ENCODE peak calls at places on chromosomes 6 and 20, in ten cellular contexts. One of them, this sample, is unnamed.

GRCh38 chr20:11379257-11380011 is 538.3 kb upstream of the BTBD3 start:
- DNase-seq in NCI-H460: no peak
- DNase-seq in stimulated activated CD4-positive, alpha-beta T cell treated with anti-CD3 and anti-CD28 coated beads, Interleukin-4, amount 100 ng/mL, for 24 hours: no peak
- DNase-seq in endothelial cell: no peak
- DNase-seq in fibroblast of mammary gland: no peak
- DNase-seq in T-cell: no peak
- DNase-seq in amniotic stem cell: no peak
- DNase-seq in left ventricle myocardium inferior: no peak
- DNase-seq in activated CD4-positive, alpha-beta T cell treated with anti-CD3 and anti-CD28 coated beads, Interleukin-2, amount 50 U/mL, for 1 hour: no peak
- DNase-seq in mesothelial cell of epicardium: peak
- DNase-seq in this sample: no peak

GRCh38 chr6:41374618-41375590 is 39.5 kb downstream of the NCR2 start:
- DNase-seq in stimulated activated CD4-positive, alpha-beta T cell treated with anti-CD3 and anti-CD28 coated beads, Interleukin-4, amount 100 ng/mL, for 24 hours: no peak
- DNase-seq in T-cell: no peak
- DNase-seq in endothelial cell: peak
- DNase-seq in left ventricle myocardium inferior: no peak
- DNase-seq in NCI-H460: no peak
- DNase-seq in mesothelial cell of epicardium: peak
- DNase-seq in amniotic stem cell: no peak
- DNase-seq in fibroblast of mammary gland: no peak
- DNase-seq in activated CD4-positive, alpha-beta T cell treated with anti-CD3 and anti-CD28 coated beads, Interleukin-2, amount 50 U/mL, for 1 hour: no peak
- DNase-seq in this sample: no peak

GRCh38 chr6:165059032-165059431 is 250.4 kb downstream of the C6orf118 start:
- DNase-seq in activated CD4-positive, alpha-beta T cell treated with anti-CD3 and anti-CD28 coated beads, Interleukin-2, amount 50 U/mL, for 1 hour: no peak
- DNase-seq in endothelial cell: no peak
- DNase-seq in mesothelial cell of epicardium: no peak
- DNase-seq in amniotic stem cell: no peak
- DNase-seq in left ventricle myocardium inferior: no peak
- DNase-seq in T-cell: no peak
- DNase-seq in stimulated activated CD4-positive, alpha-beta T cell treated with anti-CD3 and anti-CD28 coated beads, Interleukin-4, amount 100 ng/mL, for 24 hours: no peak
- DNase-seq in NCI-H460: no peak
- DNase-seq in fibroblast of mammary gland: no peak
- DNase-seq in this sample: no peak

GRCh38 chr6:10518461-10519216 is 2.5 kb upstream of the GCNT2 start:
- DNase-seq in stimulated activated CD4-positive, alpha-beta T cell treated with anti-CD3 and anti-CD28 coated beads, Interleukin-4, amount 100 ng/mL, for 24 hours: no peak
- DNase-seq in mesothelial cell of epicardium: no peak
- DNase-seq in left ventricle myocardium inferior: no peak
- DNase-seq in T-cell: no peak
- DNase-seq in activated CD4-positive, alpha-beta T cell treated with anti-CD3 and anti-CD28 coated beads, Interleukin-2, amount 50 U/mL, for 1 hour: no peak
- DNase-seq in amniotic stem cell: no peak
- DNase-seq in fibroblast of mammary gland: no peak
- DNase-seq in NCI-H460: no peak
- DNase-seq in endothelial cell: no peak
- DNase-seq in this sample: no peak

GRCh38 chr6:56400273-56400672 is 152.9 kb upstream of the COL21A1 start:
- DNase-seq in NCI-H460: no peak
- DNase-seq in stimulated activated CD4-positive, alpha-beta T cell treated with anti-CD3 and anti-CD28 coated beads, Interleukin-4, amount 100 ng/mL, for 24 hours: no peak
- DNase-seq in endothelial cell: no peak
- DNase-seq in amniotic stem cell: no peak
- DNase-seq in mesothelial cell of epicardium: no peak
- DNase-seq in fibroblast of mammary gland: no peak
- DNase-seq in activated CD4-positive, alpha-beta T cell treated with anti-CD3 and anti-CD28 coated beads, Interleukin-2, amount 50 U/mL, for 1 hour: no peak
- DNase-seq in T-cell: no peak
- DNase-seq in left ventricle myocardium inferior: no peak
- DNase-seq in this sample: no peak

GRCh38 chr20:40279390-40279789 is 409.6 kb downstream of the MAFB start:
- DNase-seq in stimulated activated CD4-positive, alpha-beta T cell treated with anti-CD3 and anti-CD28 coated beads, Interleukin-4, amount 100 ng/mL, for 24 hours: no peak
- DNase-seq in endothelial cell: no peak
- DNase-seq in NCI-H460: no peak
- DNase-seq in left ventricle myocardium inferior: no peak
- DNase-seq in fibroblast of mammary gland: peak
- DNase-seq in activated CD4-positive, alpha-beta T cell treated with anti-CD3 and anti-CD28 coated beads, Interleukin-2, amount 50 U/mL, for 1 hour: no peak
- DNase-seq in amniotic stem cell: no peak
- DNase-seq in mesothelial cell of epicardium: no peak
- DNase-seq in T-cell: no peak
- DNase-seq in this sample: no peak

GRCh38 chr6:141483561-141484061 is 649.1 kb upstream of the GJE1 start:
- DNase-seq in NCI-H460: peak
- DNase-seq in endothelial cell: no peak
- DNase-seq in stimulated activated CD4-positive, alpha-beta T cell treated with anti-CD3 and anti-CD28 coated beads, Interleukin-4, amount 100 ng/mL, for 24 hours: peak
- DNase-seq in left ventricle myocardium inferior: no peak
- DNase-seq in mesothelial cell of epicardium: no peak
- DNase-seq in activated CD4-positive, alpha-beta T cell treated with anti-CD3 and anti-CD28 coated beads, Interleukin-2, amount 50 U/mL, for 1 hour: peak
- DNase-seq in amniotic stem cell: peak
- DNase-seq in T-cell: peak
- DNase-seq in fibroblast of mammary gland: peak
- DNase-seq in this sample: peak

GRCh38 chr6:150208606-150209352 is 65.9 kb downstream of the PPP1R14C start:
- DNase-seq in T-cell: no peak
- DNase-seq in activated CD4-positive, alpha-beta T cell treated with anti-CD3 and anti-CD28 coated beads, Interleukin-2, amount 50 U/mL, for 1 hour: no peak
- DNase-seq in mesothelial cell of epicardium: no peak
- DNase-seq in left ventricle myocardium inferior: no peak
- DNase-seq in stimulated activated CD4-positive, alpha-beta T cell treated with anti-CD3 and anti-CD28 coated beads, Interleukin-4, amount 100 ng/mL, for 24 hours: no peak
- DNase-seq in NCI-H460: no peak
- DNase-seq in endothelial cell: no peak
- DNase-seq in fibroblast of mammary gland: no peak
- DNase-seq in amniotic stem cell: no peak
- DNase-seq in this sample: no peak

GRCh38 chr20:845226-845868 is 11.8 kb downstream of the FAM110A start:
- DNase-seq in left ventricle myocardium inferior: no peak
- DNase-seq in NCI-H460: no peak
- DNase-seq in stimulated activated CD4-positive, alpha-beta T cell treated with anti-CD3 and anti-CD28 coated beads, Interleukin-4, amount 100 ng/mL, for 24 hours: no peak
- DNase-seq in T-cell: no peak
- DNase-seq in fibroblast of mammary gland: no peak
- DNase-seq in mesothelial cell of epicardium: no peak
- DNase-seq in endothelial cell: no peak
- DNase-seq in amniotic stem cell: no peak
- DNase-seq in activated CD4-positive, alpha-beta T cell treated with anti-CD3 and anti-CD28 coated beads, Interleukin-2, amount 50 U/mL, for 1 hour: no peak
- DNase-seq in this sample: no peak

GRCh38 chr20:54470697-54471096 is 4.7 kb upstream of the DOK5 start:
- DNase-seq in endothelial cell: no peak
- DNase-seq in T-cell: no peak
- DNase-seq in stimulated activated CD4-positive, alpha-beta T cell treated with anti-CD3 and anti-CD28 coated beads, Interleukin-4, amount 100 ng/mL, for 24 hours: no peak
- DNase-seq in amniotic stem cell: no peak
- DNase-seq in activated CD4-positive, alpha-beta T cell treated with anti-CD3 and anti-CD28 coated beads, Interleukin-2, amount 50 U/mL, for 1 hour: no peak
- DNase-seq in NCI-H460: no peak
- DNase-seq in mesothelial cell of epicardium: no peak
- DNase-seq in fibroblast of mammary gland: no peak
- DNase-seq in left ventricle myocardium inferior: no peak
- DNase-seq in this sample: no peak

GRCh38 chr6:168877821-168878282 is 375.8 kb downstream of the THBS2 start:
- DNase-seq in endothelial cell: no peak
- DNase-seq in mesothelial cell of epicardium: no peak
- DNase-seq in fibroblast of mammary gland: no peak
- DNase-seq in left ventricle myocardium inferior: no peak
- DNase-seq in stimulated activated CD4-positive, alpha-beta T cell treated with anti-CD3 and anti-CD28 coated beads, Interleukin-4, amount 100 ng/mL, for 24 hours: no peak
- DNase-seq in T-cell: no peak
- DNase-seq in amniotic stem cell: no peak
- DNase-seq in activated CD4-positive, alpha-beta T cell treated with anti-CD3 and anti-CD28 coated beads, Interleukin-2, amount 50 U/mL, for 1 hour: no peak
- DNase-seq in NCI-H460: no peak
- DNase-seq in this sample: no peak

GRCh38 chr6:5142915-5143314 is 57.8 kb downstream of the PPP1R3G start:
- DNase-seq in T-cell: no peak
- DNase-seq in stimulated activated CD4-positive, alpha-beta T cell treated with anti-CD3 and anti-CD28 coated beads, Interleukin-4, amount 100 ng/mL, for 24 hours: no peak
- DNase-seq in fibroblast of mammary gland: no peak
- DNase-seq in amniotic stem cell: no peak
- DNase-seq in left ventricle myocardium inferior: no peak
- DNase-seq in endothelial cell: no peak
- DNase-seq in NCI-H460: no peak
- DNase-seq in activated CD4-positive, alpha-beta T cell treated with anti-CD3 and anti-CD28 coated beads, Interleukin-2, amount 50 U/mL, for 1 hour: no peak
- DNase-seq in mesothelial cell of epicardium: no peak
- DNase-seq in this sample: no peak

GRCh38 chr20:38836991-38837390 is 31.5 kb downstream of the PPP1R16B start:
- DNase-seq in NCI-H460: no peak
- DNase-seq in stimulated activated CD4-positive, alpha-beta T cell treated with anti-CD3 and anti-CD28 coated beads, Interleukin-4, amount 100 ng/mL, for 24 hours: no peak
- DNase-seq in left ventricle myocardium inferior: no peak
- DNase-seq in amniotic stem cell: no peak
- DNase-seq in endothelial cell: no peak
- DNase-seq in fibroblast of mammary gland: no peak
- DNase-seq in mesothelial cell of epicardium: no peak
- DNase-seq in activated CD4-positive, alpha-beta T cell treated with anti-CD3 and anti-CD28 coated beads, Interleukin-2, amount 50 U/mL, for 1 hour: no peak
- DNase-seq in T-cell: no peak
- DNase-seq in this sample: no peak

GRCh38 chr6:158647501-158647900 is 2.4 kb upstream of the SYTL3 start:
- DNase-seq in amniotic stem cell: no peak
- DNase-seq in endothelial cell: no peak
- DNase-seq in stimulated activated CD4-positive, alpha-beta T cell treated with anti-CD3 and anti-CD28 coated beads, Interleukin-4, amount 100 ng/mL, for 24 hours: no peak
- DNase-seq in mesothelial cell of epicardium: no peak
- DNase-seq in NCI-H460: no peak
- DNase-seq in activated CD4-positive, alpha-beta T cell treated with anti-CD3 and anti-CD28 coated beads, Interleukin-2, amount 50 U/mL, for 1 hour: no peak
- DNase-seq in T-cell: no peak
- DNase-seq in fibroblast of mammary gland: no peak
- DNase-seq in left ventricle myocardium inferior: no peak
- DNase-seq in this sample: no peak

GRCh38 chr6:25899580-25900408 is 25.8 kb upstream of the SLC17A3 start:
- DNase-seq in mesothelial cell of epicardium: no peak
- DNase-seq in left ventricle myocardium inferior: no peak
- DNase-seq in fibroblast of mammary gland: peak
- DNase-seq in NCI-H460: no peak
- DNase-seq in endothelial cell: no peak
- DNase-seq in amniotic stem cell: no peak
- DNase-seq in T-cell: no peak
- DNase-seq in stimulated activated CD4-positive, alpha-beta T cell treated with anti-CD3 and anti-CD28 coated beads, Interleukin-4, amount 100 ng/mL, for 24 hours: no peak
- DNase-seq in activated CD4-positive, alpha-beta T cell treated with anti-CD3 and anti-CD28 coated beads, Interleukin-2, amount 50 U/mL, for 1 hour: no peak
- DNase-seq in this sample: no peak

GRCh38 chr6:40550096-40550731 is 37.0 kb downstream of the LRFN2 start:
- DNase-seq in left ventricle myocardium inferior: no peak
- DNase-seq in fibroblast of mammary gland: peak
- DNase-seq in endothelial cell: peak
- DNase-seq in stimulated activated CD4-positive, alpha-beta T cell treated with anti-CD3 and anti-CD28 coated beads, Interleukin-4, amount 100 ng/mL, for 24 hours: peak
- DNase-seq in amniotic stem cell: peak
- DNase-seq in T-cell: no peak
- DNase-seq in mesothelial cell of epicardium: no peak
- DNase-seq in NCI-H460: peak
- DNase-seq in activated CD4-positive, alpha-beta T cell treated with anti-CD3 and anti-CD28 coated beads, Interleukin-2, amount 50 U/mL, for 1 hour: no peak
- DNase-seq in this sample: no peak